ENCODE peak calls at places on chromosome 2, in six cellular contexts. One of them, this sample, is unnamed.

GRCh38 chr2:66888791-66889631 is 454.1 kb downstream of the MEIS1 start:
- DNase-seq in K562: no peak
- DNase-seq in HepG2: no peak
- DNase-seq in GM12878: no peak
- DNase-seq in HCT116: no peak
- DNase-seq in H1: no peak
- DNase-seq in this sample: no peak

GRCh38 chr2:202633470-202633869 is 1.3 kb upstream of the FAM117B start:
- DNase-seq in K562: peak
- DNase-seq in HepG2: no peak
- DNase-seq in GM12878: no peak
- DNase-seq in HCT116: no peak
- DNase-seq in H1: no peak
- DNase-seq in this sample: no peak

GRCh38 chr2:192499476-192499875 is 304.7 kb upstream of the TMEFF2 start:
- DNase-seq in K562: no peak
- DNase-seq in HepG2: no peak
- DNase-seq in GM12878: no peak
- DNase-seq in HCT116: no peak
- DNase-seq in H1: no peak
- DNase-seq in this sample: no peak

GRCh38 chr2:238162516-238163441 is 4.0 kb downstream of the ERFE start:
- DNase-seq in K562: no peak
- DNase-seq in HepG2: no peak
- DNase-seq in GM12878: no peak
- DNase-seq in HCT116: no peak
- DNase-seq in H1: peak
- DNase-seq in this sample: no peak

GRCh38 chr2:65357959-65358294 is 74.5 kb downstream of the SPRED2 start:
- DNase-seq in K562: no peak
- DNase-seq in HepG2: no peak
- DNase-seq in GM12878: peak
- DNase-seq in HCT116: no peak
- DNase-seq in H1: no peak
- DNase-seq in this sample: no peak

GRCh38 chr2:23782647-23783046 is 144.3 kb downstream of the ATAD2B start:
- DNase-seq in K562: no peak
- DNase-seq in HepG2: no peak
- DNase-seq in GM12878: no peak
- DNase-seq in HCT116: no peak
- DNase-seq in H1: no peak
- DNase-seq in this sample: no peak

GRCh38 chr2:168608796-168609195 is 152.7 kb downstream of the CERS6 start:
- DNase-seq in K562: no peak
- DNase-seq in HepG2: no peak
- DNase-seq in GM12878: no peak
- DNase-seq in HCT116: no peak
- DNase-seq in H1: no peak
- DNase-seq in this sample: no peak

GRCh38 chr2:11656671-11657101 is 13.3 kb downstream of the NTSR2 start:
- DNase-seq in K562: peak
- DNase-seq in HepG2: no peak
- DNase-seq in GM12878: no peak
- DNase-seq in HCT116: no peak
- DNase-seq in H1: no peak
- DNase-seq in this sample: no peak

GRCh38 chr2:216653931-216654365 is 20.7 kb downstream of the IGFBP2 start:
- DNase-seq in K562: no peak
- DNase-seq in HepG2: peak
- DNase-seq in GM12878: no peak
- DNase-seq in HCT116: no peak
- DNase-seq in H1: no peak
- DNase-seq in this sample: no peak

GRCh38 chr2:20159411-20159810 is 65.5 kb downstream of the SDC1 start:
- DNase-seq in K562: no peak
- DNase-seq in HepG2: no peak
- DNase-seq in GM12878: no peak
- DNase-seq in HCT116: no peak
- DNase-seq in H1: no peak
- DNase-seq in this sample: no peak

GRCh38 chr2:212337486-212338343 is 200.9 kb downstream of the ERBB4 start:
- DNase-seq in K562: no peak
- DNase-seq in HepG2: no peak
- DNase-seq in GM12878: no peak
- DNase-seq in HCT116: no peak
- DNase-seq in H1: no peak
- DNase-seq in this sample: no peak

GRCh38 chr2:143473206-143473605 is 344.0 kb downstream of the ARHGAP15 start:
- DNase-seq in K562: no peak
- DNase-seq in HepG2: no peak
- DNase-seq in GM12878: no peak
- DNase-seq in HCT116: no peak
- DNase-seq in H1: no peak
- DNase-seq in this sample: no peak

GRCh38 chr2:231800493-231801091 is 14.3 kb downstream of the COPS7B start:
- DNase-seq in K562: peak
- DNase-seq in HepG2: peak
- DNase-seq in GM12878: no peak
- DNase-seq in HCT116: peak
- DNase-seq in H1: peak
- DNase-seq in this sample: peak

GRCh38 chr2:3475771-3476170 is 43.6 kb downstream of the ADI1 start:
- DNase-seq in K562: no peak
- DNase-seq in HepG2: no peak
- DNase-seq in GM12878: no peak
- DNase-seq in HCT116: no peak
- DNase-seq in H1: no peak
- DNase-seq in this sample: no peak

GRCh38 chr2:141598982-141599381 is 531.8 kb downstream of the LRP1B start:
- DNase-seq in K562: no peak
- DNase-seq in HepG2: no peak
- DNase-seq in GM12878: no peak
- DNase-seq in HCT116: no peak
- DNase-seq in H1: no peak
- DNase-seq in this sample: no peak

GRCh38 chr2:196606516-196606915 is 33.0 kb upstream of the CCDC150 start:
- DNase-seq in K562: no peak
- DNase-seq in HepG2: no peak
- DNase-seq in GM12878: no peak
- DNase-seq in HCT116: no peak
- DNase-seq in H1: no peak
- DNase-seq in this sample: no peak

GRCh38 chr2:3449106-3449505 is 69.6 kb downstream of the TRAPPC12 start:
- DNase-seq in K562: no peak
- DNase-seq in HepG2: no peak
- DNase-seq in GM12878: no peak
- DNase-seq in HCT116: no peak
- DNase-seq in H1: peak
- DNase-seq in this sample: no peak

GRCh38 chr2:47916437-47916836 is 10.1 kb upstream of the FBXO11 start:
- DNase-seq in K562: peak
- DNase-seq in HepG2: no peak
- DNase-seq in GM12878: no peak
- DNase-seq in HCT116: no peak
- DNase-seq in H1: no peak
- DNase-seq in this sample: no peak

GRCh38 chr2:41998789-41999470 is 48.9 kb upstream of the PKDCC start:
- DNase-seq in K562: no peak
- DNase-seq in HepG2: no peak
- DNase-seq in GM12878: no peak
- DNase-seq in HCT116: no peak
- DNase-seq in H1: no peak
- DNase-seq in this sample: no peak

GRCh38 chr2:231187736-231188505 is 10.5 kb upstream of the ARMC9 start:
- DNase-seq in K562: no peak
- DNase-seq in HepG2: peak
- DNase-seq in GM12878: no peak
- DNase-seq in HCT116: no peak
- DNase-seq in H1: no peak
- DNase-seq in this sample: no peak

GRCh38 chr2:96962567-96963203 is 23.7 kb downstream of the FAM178B start:
- DNase-seq in K562: no peak
- DNase-seq in HepG2: no peak
- DNase-seq in GM12878: no peak
- DNase-seq in HCT116: no peak
- DNase-seq in H1: no peak
- DNase-seq in this sample: no peak

GRCh38 chr2:207747653-207748560 is 21.8 kb downstream of the FZD5 start:
- DNase-seq in K562: no peak
- DNase-seq in HepG2: peak
- DNase-seq in GM12878: no peak
- DNase-seq in HCT116: no peak
- DNase-seq in H1: no peak
- DNase-seq in this sample: no peak

GRCh38 chr2:62216616-62217015 is 20.7 kb downstream of the B3GNT2 start:
- DNase-seq in K562: peak
- DNase-seq in HepG2: peak
- DNase-seq in GM12878: no peak
- DNase-seq in HCT116: no peak
- DNase-seq in H1: no peak
- DNase-seq in this sample: no peak

GRCh38 chr2:165535443-165535842 is 65.9 kb downstream of the CSRNP3 start:
- DNase-seq in K562: no peak
- DNase-seq in HepG2: no peak
- DNase-seq in GM12878: no peak
- DNase-seq in HCT116: no peak
- DNase-seq in H1: no peak
- DNase-seq in this sample: no peak

GRCh38 chr2:233082222-233082933 is 22.2 kb downstream of the INPP5D start:
- DNase-seq in K562: no peak
- DNase-seq in HepG2: no peak
- DNase-seq in GM12878: peak
- DNase-seq in HCT116: no peak
- DNase-seq in H1: no peak
- DNase-seq in this sample: no peak

GRCh38 chr2:105428387-105429018 is 29.7 kb upstream of the FHL2 start:
- DNase-seq in K562: no peak
- DNase-seq in HepG2: no peak
- DNase-seq in GM12878: no peak
- DNase-seq in HCT116: no peak
- DNase-seq in H1: no peak
- DNase-seq in this sample: no peak

GRCh38 chr2:105432749-105433148 is 33.9 kb upstream of the FHL2 start:
- DNase-seq in K562: no peak
- DNase-seq in HepG2: no peak
- DNase-seq in GM12878: no peak
- DNase-seq in HCT116: no peak
- DNase-seq in H1: no peak
- DNase-seq in this sample: no peak

GRCh38 chr2:105427485-105427884 is 28.6 kb upstream of the FHL2 start:
- DNase-seq in K562: no peak
- DNase-seq in HepG2: no peak
- DNase-seq in GM12878: no peak
- DNase-seq in HCT116: no peak
- DNase-seq in H1: no peak
- DNase-seq in this sample: peak

GRCh38 chr2:105426626-105427292 is 27.9 kb upstream of the FHL2 start:
- DNase-seq in K562: peak
- DNase-seq in HepG2: no peak
- DNase-seq in GM12878: no peak
- DNase-seq in HCT116: no peak
- DNase-seq in H1: no peak
- DNase-seq in this sample: no peak

GRCh38 chr2:105431367-105432088 is 32.7 kb upstream of the FHL2 start:
- DNase-seq in K562: no peak
- DNase-seq in HepG2: no peak
- DNase-seq in GM12878: no peak
- DNase-seq in HCT116: no peak
- DNase-seq in H1: no peak
- DNase-seq in this sample: no peak
- TF ChIP-seq YY1 in K562: no peak
- TF ChIP-seq YY1 in HepG2: no peak
- TF ChIP-seq YY1 in GM12878: no peak
- TF ChIP-seq YY1 in HCT116: no peak
- TF ChIP-seq YY1 in H1: no peak
- TF ChIP-seq YY1 in this sample: no peak

DNA sequence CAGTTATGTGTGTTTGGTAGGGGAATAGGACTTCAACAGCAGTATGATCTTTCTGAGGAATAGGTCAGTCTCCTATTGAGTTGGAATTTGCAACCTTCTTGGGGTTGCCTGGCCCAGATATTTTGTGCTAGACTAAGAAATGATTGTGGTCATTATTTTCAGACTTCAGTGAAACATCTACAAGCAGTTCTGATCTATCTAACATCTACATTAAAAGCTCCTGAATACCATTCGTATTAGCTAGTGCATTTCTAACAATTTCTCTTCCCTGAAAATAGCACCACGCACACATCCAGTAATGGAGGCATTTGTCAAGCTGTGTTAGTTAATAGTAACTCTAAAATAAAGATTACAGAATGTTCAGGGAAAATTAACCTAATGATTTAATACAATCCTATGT is 179.3 kb downstream of the FIGN start:
- DNase-seq in K562: no peak
- DNase-seq in HepG2: no peak
- DNase-seq in GM12878: no peak
- DNase-seq in HCT116: no peak
- DNase-seq in H1: no peak
- DNase-seq in this sample: no peak
- TF ChIP-seq ZNF274 in K562: no peak
- TF ChIP-seq ZNF274 in HepG2: no peak
- TF ChIP-seq ZNF274 in GM12878: no peak
- TF ChIP-seq ZNF274 in HCT116: no peak
- TF ChIP-seq ZNF274 in H1: no peak
- TF ChIP-seq ZNF274 in this sample: no peak

GRCh38 chr2:239630618-239631286 is 229.9 kb upstream of the HDAC4 start:
- DNase-seq in K562: no peak
- DNase-seq in HepG2: no peak
- DNase-seq in GM12878: no peak
- DNase-seq in HCT116: no peak
- DNase-seq in H1: no peak
- DNase-seq in this sample: no peak
- TF ChIP-seq YY1 in K562: no peak
- TF ChIP-seq YY1 in HepG2: no peak
- TF ChIP-seq YY1 in GM12878: no peak
- TF ChIP-seq YY1 in HCT116: no peak
- TF ChIP-seq YY1 in H1: no peak
- TF ChIP-seq YY1 in this sample: no peak

GRCh38 chr2:180177534-180177933 is 170.4 kb upstream of the CWC22 start:
- DNase-seq in K562: no peak
- DNase-seq in HepG2: no peak
- DNase-seq in GM12878: no peak
- DNase-seq in HCT116: no peak
- DNase-seq in H1: no peak
- DNase-seq in this sample: no peak

GRCh38 chr2:180175736-180176135 is 168.6 kb upstream of the CWC22 start:
- DNase-seq in K562: no peak
- DNase-seq in HepG2: no peak
- DNase-seq in GM12878: no peak
- DNase-seq in HCT116: no peak
- DNase-seq in H1: no peak
- DNase-seq in this sample: no peak

GRCh38 chr2:180174580-180174979 is 167.5 kb upstream of the CWC22 start:
- DNase-seq in K562: no peak
- DNase-seq in HepG2: no peak
- DNase-seq in GM12878: no peak
- DNase-seq in HCT116: no peak
- DNase-seq in H1: no peak
- DNase-seq in this sample: no peak

GRCh38 chr2:180184506-180184905 is 177.4 kb upstream of the CWC22 start:
- DNase-seq in K562: no peak
- DNase-seq in HepG2: no peak
- DNase-seq in GM12878: no peak
- DNase-seq in HCT116: no peak
- DNase-seq in H1: no peak
- DNase-seq in this sample: no peak

GRCh38 chr2:180180511-180180910 is 173.4 kb upstream of the CWC22 start:
- DNase-seq in K562: no peak
- DNase-seq in HepG2: no peak
- DNase-seq in GM12878: no peak
- DNase-seq in HCT116: no peak
- DNase-seq in H1: no peak
- DNase-seq in this sample: no peak
- TF ChIP-seq ZNF274 in K562: no peak
- TF ChIP-seq ZNF274 in HepG2: no peak
- TF ChIP-seq ZNF274 in GM12878: no peak
- TF ChIP-seq ZNF274 in HCT116: no peak
- TF ChIP-seq ZNF274 in H1: no peak
- TF ChIP-seq ZNF274 in this sample: no peak